ENCODE peak calls at places on chromosomes 12 and 14, in six cellular contexts. B is GM12891, I is HCT116, G is prostate gland, Z is breast epithelium, V is suprapubic skin. Y is an unnamed sample.

GRCh38 chr12:86513206-86513605 is 257.0 kb upstream of the MGAT4C start:
- DNase-seq in B (no peak), I (no peak), G (no peak), Z (no peak), V (no peak), Y (no peak)

GRCh38 chr14:63852817-63853730 is at the start of gene SYNE2:
- DNase-seq in B (peak), I (no peak), G (peak), Z (peak), V (peak), Y (peak)

GRCh38 chr12:130423991-130424857 is 86.5 kb downstream of the PIWIL1 start:
- DNase-seq in B (no peak), I (no peak), G (no peak), Z (no peak), V (no peak), Y (peak)

GRCh38 chr14:28348797-28349196 is 417.8 kb upstream of the FOXG1 start:
- DNase-seq in B (no peak), I (no peak), G (no peak), Z (no peak), V (no peak), Y (no peak)

GRCh38 chr12:50639721-50640120 is 124.2 kb upstream of the ATF1 start:
- DNase-seq in B (no peak), I (no peak), G (no peak), Z (no peak), V (no peak), Y (no peak)

GRCh38 chr12:5437657-5438056 is 5.7 kb downstream of the NTF3 start:
- DNase-seq in B (no peak), I (no peak), G (no peak), Z (no peak), V (no peak), Y (no peak)

GRCh38 chr12:52603314-52603713 is 2.1 kb upstream of the KRT72 start:
- DNase-seq in B (no peak), I (peak), G (no peak), Z (no peak), V (no peak), Y (no peak)

GRCh38 chr12:8912910-8913309 is 1.4 kb upstream of the PHC1 start:
- DNase-seq in B (peak), I (no peak), G (peak), Z (peak), V (no peak), Y (no peak)

GRCh38 chr14:30267141-30267540 is 291.8 kb upstream of the G2E3 start:
- DNase-seq in B (no peak), I (no peak), G (no peak), Z (no peak), V (no peak), Y (no peak)

GRCh38 chr12:107645630-107646333 is 39.8 kb upstream of the PWP1 start:
- DNase-seq in B (no peak), I (no peak), G (no peak), Z (no peak), V (no peak), Y (no peak)

GRCh38 chr12:101795013-101795412 is 35.7 kb downstream of the GNPTAB start:
- DNase-seq in B (no peak), I (no peak), G (no peak), Z (no peak), V (no peak), Y (no peak)

GRCh38 chr12:69240625-69240984 is 1.2 kb downstream of the CPSF6 start:
- DNase-seq in B (no peak), I (no peak), G (no peak), Z (no peak), V (no peak), Y (no peak)

GRCh38 chr12:78236264-78236663 is 405.6 kb downstream of the NAV3 start:
- DNase-seq in B (no peak), I (no peak), G (no peak), Z (no peak), V (no peak), Y (no peak)

GRCh38 chr12:117047810-117048584 is 51.2 kb downstream of the TESC start:
- DNase-seq in B (no peak), I (no peak), G (no peak), Z (no peak), V (no peak), Y (no peak)

GRCh38 chr12:115224031-115224430 is 540.1 kb upstream of the TBX3 start:
- DNase-seq in B (no peak), I (no peak), G (no peak), Z (no peak), V (no peak), Y (no peak)

GRCh38 chr12:88720231-88720630 is 140.0 kb upstream of the KITLG start:
- DNase-seq in B (no peak), I (no peak), G (no peak), Z (no peak), V (no peak), Y (no peak)

GRCh38 chr14:90344285-90344684 is 12.5 kb upstream of the NRDE2 start:
- DNase-seq in B (no peak), I (no peak), G (no peak), Z (no peak), V (no peak), Y (no peak)

GRCh38 chr12:28793767-28794166 is 355.3 kb upstream of the FAR2 start:
- DNase-seq in B (no peak), I (no peak), G (no peak), Z (no peak), V (no peak), Y (no peak)

DNA sequence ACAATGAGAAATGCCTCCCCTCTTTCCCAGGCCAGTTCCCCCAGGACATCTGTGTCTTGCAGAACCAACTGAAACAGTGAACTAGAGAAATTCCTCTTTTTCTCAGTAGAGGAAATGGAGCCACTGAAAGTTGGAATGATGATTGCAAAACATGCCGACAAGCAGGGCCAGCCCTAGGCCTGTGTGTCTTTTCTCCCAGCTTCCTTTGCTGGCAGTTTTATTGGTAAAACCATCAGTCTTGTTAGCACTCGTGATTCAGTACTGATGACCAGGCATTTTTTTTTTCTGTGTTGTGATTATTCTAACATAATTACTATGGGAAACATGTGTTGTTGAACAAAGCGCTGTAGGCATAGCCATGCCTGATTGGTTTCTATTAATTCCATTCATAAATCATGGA is 620.6 kb downstream of the AACS start:
- DNase-seq in B (no peak), I (no peak), G (no peak), Z (no peak), V (no peak), Y (no peak)
- TF ChIP-seq POLR2AphosphoS5 in B (no peak), I (no peak), G (no peak), Z (no peak), V (no peak), Y (peak)

GRCh38 chr14:102509744-102510615 is at the start of gene ANKRD9:
- DNase-seq in B (peak), I (peak), G (peak), Z (peak), V (peak), Y (peak)
- TF ChIP-seq POLR2A in B (no peak), I (no peak), G (peak), Z (no peak), V (no peak), Y (peak)

GRCh38 chr12:26787125-26787495 is 45.9 kb downstream of the ITPR2 start:
- DNase-seq in B (no peak), I (no peak), G (no peak), Z (no peak), V (no peak), Y (no peak)
- TF ChIP-seq POLR2AphosphoS5 in B (no peak), I (no peak), G (no peak), Z (no peak), V (no peak), Y (no peak)

GRCh38 chr14:21385170-21385904 is 1.5 kb upstream of the SUPT16H start:
- DNase-seq in B (peak), I (no peak), G (no peak), Z (no peak), V (no peak), Y (no peak)
- TF ChIP-seq POLR2A in B (no peak), I (no peak), G (no peak), Z (no peak), V (no peak), Y (no peak)

DNA sequence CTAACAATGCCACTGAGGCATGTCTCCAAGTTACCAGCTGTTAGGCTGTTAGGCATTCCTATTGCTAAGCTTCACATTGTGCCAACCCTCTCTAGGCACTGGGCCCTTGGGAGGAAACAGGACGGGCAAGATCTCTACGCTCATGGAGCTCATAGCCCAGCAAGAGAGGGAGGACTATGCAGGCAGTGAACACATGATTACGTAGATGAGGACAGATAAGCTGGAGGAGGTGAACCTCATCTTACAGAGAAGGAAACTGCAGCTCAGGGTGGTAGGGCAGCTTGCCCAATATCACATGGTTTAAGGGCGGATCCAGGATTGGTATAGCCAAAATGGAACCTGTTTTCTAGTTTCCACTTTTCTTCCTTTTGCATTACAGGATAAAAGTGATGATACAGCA is 7.8 kb downstream of the UBE3B start:
- DNase-seq in B (no peak), I (no peak), G (no peak), Z (no peak), V (no peak), Y (no peak)
- TF ChIP-seq POLR2AphosphoS5 in B (no peak), I (no peak), G (no peak), Z (no peak), V (no peak), Y (no peak)